ENCODE peak calls at places on chromosomes 16 and 17, in eight cellular contexts. J is hepatocyte, T is mammary epithelial cell, R is K562, I is neural progenitor cell, K is GM12878, H is GM23338, E is PC-3. N is an unnamed sample.

GRCh38 chr17:46865100-46865499 is 13.7 kb downstream of the WNT9B start:
- DNase-seq in H (peak), J (no peak), E (no peak), K (no peak), I (no peak), T (no peak), R (no peak), N (no peak)

GRCh38 chr17:27533874-27534815 is 77.9 kb downstream of the KSR1 start:
- DNase-seq in K (no peak), R (no peak), T (peak), I (peak), H (peak), E (peak), J (no peak), N (peak)

GRCh38 chr16:85266857-85267256 is 154.6 kb upstream of the CIBAR2 start:
- DNase-seq in E (no peak), J (no peak), H (no peak), I (no peak), T (no peak), R (no peak), K (no peak), N (no peak)

GRCh38 chr16:85027968-85028637 is 508 bp downstream of the KIAA0513 start:
- DNase-seq in T (no peak), J (no peak), E (no peak), H (peak), I (peak), K (no peak), R (no peak), N (no peak)

GRCh38 chr17:35160354-35161201 is 13.0 kb downstream of the UNC45B start:
- DNase-seq in H (no peak), E (no peak), R (no peak), K (no peak), T (no peak), J (no peak), I (no peak), N (no peak)

GRCh38 chr17:79105937-79106336 is 31.3 kb downstream of the ENGASE start:
- DNase-seq in E (no peak), K (no peak), J (no peak), T (no peak), H (no peak), R (no peak), I (no peak), N (no peak)

GRCh38 chr16:30652718-30653117 is 2.0 kb downstream of the PRR14 start:
- DNase-seq in E (no peak), H (no peak), R (no peak), T (no peak), J (no peak), I (no peak), K (no peak), N (no peak)

GRCh38 chr16:52068447-52069074 is 478.4 kb downstream of the TOX3 start:
- DNase-seq in H (peak), K (no peak), I (peak), E (peak), T (peak), R (no peak), J (peak), N (peak)

GRCh38 chr16:46830417-46830901 is 521 bp downstream of the C16orf87 start:
- DNase-seq in J (peak), T (no peak), I (peak), H (peak), E (peak), R (no peak), K (no peak), N (no peak)

GRCh38 chr16:54699656-54700055 is 231.0 kb upstream of the IRX5 start:
- DNase-seq in R (no peak), J (no peak), K (no peak), I (no peak), T (no peak), E (no peak), H (no peak), N (no peak)

GRCh38 chr16:14501331-14502255 is 128.5 kb downstream of the PARN start:
- DNase-seq in J (peak), I (peak), H (peak), R (peak), E (peak), K (peak), T (peak), N (peak)

GRCh38 chr16:65480276-65480675 is 358.4 kb upstream of the CDH11 start:
- DNase-seq in H (no peak), K (no peak), J (no peak), T (no peak), E (no peak), I (no peak), R (no peak), N (no peak)

GRCh38 chr17:38879878-38880727 is 10.2 kb downstream of the LASP1 start:
- DNase-seq in J (peak), T (peak), H (peak), E (peak), K (no peak), I (peak), R (peak), N (peak)

GRCh38 chr17:62380253-62380652 is at the start of gene EFCAB3:
- DNase-seq in J (no peak), R (no peak), T (no peak), K (no peak), H (no peak), E (no peak), I (no peak), N (no peak)

GRCh38 chr17:82344175-82344907 is 10.8 kb upstream of the SECTM1 start:
- DNase-seq in J (no peak), H (no peak), E (no peak), R (no peak), I (no peak), K (no peak), T (no peak), N (no peak)

GRCh38 chr16:72291531-72291981 is 119.6 kb upstream of the PMFBP1 start:
- DNase-seq in K (no peak), H (no peak), R (no peak), T (peak), E (peak), J (peak), I (no peak), N (peak)

GRCh38 chr17:50439008-50439407 is 13.0 kb downstream of the ACSF2 start:
- DNase-seq in J (no peak), E (no peak), T (no peak), H (no peak), K (no peak), R (no peak), I (no peak), N (no peak)

GRCh38 chr17:5034063-5034462 is 1.2 kb downstream of the SLC52A1 start:
- DNase-seq in I (no peak), K (no peak), T (no peak), R (no peak), E (no peak), J (no peak), H (no peak), N (no peak)

GRCh38 chr16:80935691-80936090 is 71.0 kb downstream of the CMC2 start:
- DNase-seq in I (no peak), R (no peak), E (no peak), T (no peak), H (no peak), J (no peak), K (no peak), N (no peak)

GRCh38 chr16:24130494-24131085 is 125.5 kb upstream of the CACNG3 start:
- DNase-seq in R (no peak), K (no peak), H (no peak), I (peak), J (no peak), E (no peak), T (no peak), N (no peak)

GRCh38 chr17:43723697-43724359 is 34.8 kb downstream of the SOST start:
- DNase-seq in R (no peak), E (peak), J (no peak), H (no peak), I (no peak), K (no peak), T (peak), N (peak)

GRCh38 chr17:56169621-56170020 is 16.3 kb downstream of the ANKFN1 start:
- DNase-seq in H (no peak), J (no peak), T (no peak), K (no peak), E (no peak), R (no peak), I (no peak), N (no peak)

GRCh38 chr17:77889135-77889505 is 69.4 kb upstream of the TNRC6C start:
- DNase-seq in K (no peak), R (no peak), J (no peak), E (no peak), I (no peak), T (no peak), H (no peak), N (no peak)

GRCh38 chr16:85420501-85421337 is 192.4 kb upstream of the GSE1 start:
- DNase-seq in K (no peak), E (peak), T (peak), H (peak), J (peak), R (peak), I (peak), N (peak)

GRCh38 chr16:27179500-27180072 is 23.7 kb upstream of the KDM8 start:
- DNase-seq in E (peak), H (peak), K (peak), J (peak), T (peak), R (peak), I (peak), N (peak)

GRCh38 chr16:50692999-50693781 is at the start of gene NOD2:
- DNase-seq in K (no peak), E (no peak), I (peak), R (peak), H (peak), J (peak), T (no peak), N (no peak)

GRCh38 chr16:68289621-68290329 is 21.0 kb downstream of the SLC7A6OS start:
- DNase-seq in I (no peak), K (peak), T (no peak), R (peak), E (no peak), H (no peak), J (no peak), N (peak)

GRCh38 chr17:29590979-29591736 is 1.7 kb upstream of the GIT1 start:
- DNase-seq in I (peak), R (peak), H (peak), T (no peak), J (peak), K (no peak), E (no peak), N (peak)

GRCh38 chr16:49000594-49000993 is 281.0 kb downstream of the CBLN1 start:
- DNase-seq in R (peak), J (peak), K (no peak), T (peak), H (peak), I (peak), E (peak), N (no peak)

GRCh38 chr16:25093208-25094061 is 18.1 kb upstream of the LCMT1 start:
- DNase-seq in H (no peak), E (no peak), J (no peak), I (no peak), R (no peak), K (no peak), T (no peak), N (no peak)

GRCh38 chr17:67239597-67239996 is 5.4 kb downstream of the HELZ start:
- DNase-seq in E (no peak), K (no peak), R (no peak), J (peak), I (no peak), T (no peak), H (no peak), N (peak)

GRCh38 chr16:1037934-1038257 is 34.7 kb upstream of the SSTR5 start:
- DNase-seq in H (peak), I (no peak), K (no peak), R (no peak), E (no peak), T (no peak), J (no peak), N (no peak)
- TF ChIP-seq EZH2 in H (no peak), I (no peak), K (no peak), R (no peak), E (no peak), T (no peak), J (no peak), N (no peak)

GRCh38 chr17:17749025-17749772 is 67.9 kb downstream of the RAI1 start:
- DNase-seq in J (no peak), I (peak), K (no peak), T (no peak), R (no peak), H (peak), E (no peak), N (no peak)
- H3K4me3 ChIP-seq in J (no peak), I (no peak), K (peak), T (no peak), R (no peak), H (no peak), E (no peak), N (no peak)

GRCh38 chr17:2023692-2024571 is 1.2 kb downstream of the RTN4RL1 start:
- DNase-seq in J (peak), R (peak), T (peak), E (peak), K (no peak), H (peak), I (peak), N (peak)
- TF ChIP-seq EZH2 in J (peak), R (no peak), T (no peak), E (no peak), K (no peak), H (no peak), I (peak), N (peak)

DNA sequence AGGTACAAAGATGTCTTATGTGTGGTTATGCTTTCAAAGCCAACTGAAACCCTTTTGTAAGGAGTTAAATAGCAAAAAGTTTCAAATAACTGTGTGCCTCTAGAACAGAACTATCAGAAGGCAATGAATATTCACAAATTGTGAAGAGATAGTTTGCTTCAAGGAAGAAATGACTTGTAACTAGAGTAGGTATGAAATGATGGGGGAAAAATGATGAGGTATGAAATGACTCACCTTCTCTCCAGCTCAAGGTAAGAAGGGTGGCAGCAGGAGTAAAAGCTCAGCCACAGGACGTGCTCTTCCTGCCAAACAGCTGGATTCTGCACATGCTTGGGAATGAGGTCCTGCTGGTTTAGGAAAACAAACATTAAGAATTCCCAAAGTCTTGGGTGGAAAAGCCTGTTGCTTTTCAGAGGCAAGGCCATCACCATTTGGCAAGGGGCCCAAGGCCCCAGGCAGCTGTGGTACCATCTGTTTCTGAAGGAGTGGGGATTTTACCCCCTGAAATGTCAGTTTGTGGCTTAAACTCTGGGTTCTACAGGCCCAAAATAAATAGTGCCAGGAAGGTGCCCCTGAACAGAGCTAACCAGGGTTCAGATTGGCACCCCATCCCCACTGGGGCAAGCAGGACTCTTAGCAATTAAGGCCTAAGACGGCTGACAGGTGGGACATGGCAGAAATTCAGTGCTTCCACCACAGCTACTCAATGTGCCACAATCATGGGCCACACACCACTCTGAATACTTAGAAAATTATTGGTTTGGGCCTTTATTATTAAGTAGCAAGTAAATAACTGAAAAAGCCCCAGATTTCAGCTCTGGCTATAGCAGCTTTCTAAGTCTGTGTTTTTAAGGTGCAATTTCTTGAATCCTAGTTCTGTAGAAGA is 13.3 kb downstream of the HERPUD1 start:
- DNase-seq in E (peak), I (no peak), H (no peak), T (peak), R (no peak), J (no peak), K (peak), N (no peak)
- H3K4me3 ChIP-seq in E (no peak), I (no peak), H (no peak), T (no peak), R (no peak), J (no peak), K (no peak), N (no peak)

DNA sequence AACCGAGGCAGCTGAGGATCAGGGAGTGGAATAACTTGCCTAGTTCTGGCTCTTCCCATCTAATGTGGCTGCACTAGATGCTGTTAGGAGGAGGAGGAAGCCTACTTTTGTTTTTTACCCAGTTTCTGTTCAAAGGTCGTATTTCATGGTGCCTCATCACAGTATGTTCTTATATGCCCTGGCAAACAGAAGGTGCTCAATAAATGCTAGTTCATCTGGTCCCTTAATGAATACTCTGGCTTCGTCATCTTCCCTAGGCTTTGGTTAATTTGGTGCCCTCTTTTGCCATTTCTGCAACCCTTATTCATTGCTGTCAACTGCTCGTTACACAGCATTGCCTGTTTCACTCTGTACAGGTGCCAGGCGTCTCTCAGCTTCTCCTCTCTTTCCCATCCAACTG is 151.7 kb downstream of the WWOX start:
- DNase-seq in T (no peak), K (no peak), I (no peak), E (no peak), J (no peak), H (no peak), R (no peak), N (no peak)
- TF ChIP-seq EZH2 in T (no peak), K (no peak), I (no peak), E (no peak), J (no peak), H (no peak), R (no peak), N (no peak)

DNA sequence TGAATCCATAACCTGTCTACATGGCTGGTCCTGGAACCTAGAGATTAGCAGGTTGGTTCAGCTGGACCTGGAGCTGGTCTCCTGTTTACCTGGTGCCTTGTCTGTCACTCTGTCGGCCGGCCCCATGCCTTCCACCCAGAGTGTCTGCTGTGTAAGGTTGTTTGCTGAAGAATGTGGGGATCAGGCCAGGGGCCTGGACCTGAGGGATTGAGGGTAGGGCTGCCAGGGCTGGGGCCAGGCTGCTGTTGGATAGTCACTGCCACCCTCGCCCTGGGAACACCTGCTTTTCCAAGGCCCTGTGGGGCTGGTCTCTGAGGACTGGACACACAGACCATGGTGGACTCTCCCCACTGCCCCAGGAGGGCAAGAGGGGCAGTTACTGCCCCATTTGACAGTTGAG is 1.4 kb downstream of the NHERF2 start:
- DNase-seq in J (no peak), H (no peak), T (no peak), E (no peak), R (no peak), K (no peak), I (no peak), N (no peak)
- H3K4me3 ChIP-seq in J (no peak), H (no peak), T (no peak), E (peak), R (no peak), K (no peak), I (no peak), N (peak)

N was measured in fibroblast of lung.